ENCODE peak calls at places on chromosome 22, in seven cellular contexts. W is stomach, P is HCT116, C is psoas muscle, N is Caco-2, A is heart left ventricle, R is PC-3. E is an unnamed sample. For H3K36me3, the result is how much of the 10 kb centered on the place peaks cover.

GRCh38 chr22:41532908-41533825 is 11.1 kb downstream of the POLR3H start:
- DNase-seq in W (peak), P (no peak), C (peak), N (peak), A (peak), R (peak), E (peak)

GRCh38 chr22:23401111-23401909 is 178.8 kb downstream of the IGLL1 start:
- DNase-seq in W (no peak), P (no peak), C (peak), N (no peak), A (no peak), R (no peak), E (peak)

GRCh38 chr22:44586337-44586990 is 88.4 kb upstream of the RTL6 start:
- DNase-seq in W (no peak), P (no peak), C (peak), N (no peak), A (no peak), R (peak), E (no peak)

GRCh38 chr22:44361391-44362126 is 48.8 kb upstream of the SHISAL1 start:
- DNase-seq in W (no peak), P (no peak), C (peak), N (no peak), A (no peak), R (peak), E (peak)

GRCh38 chr22:19998232-19998951 is 18.2 kb downstream of the ARVCF start:
- DNase-seq in W (no peak), P (no peak), C (peak), N (no peak), A (no peak), R (no peak), E (no peak)

GRCh38 chr22:47474895-47475294 is 712.4 kb downstream of the TBC1D22A start:
- DNase-seq in W (no peak), P (no peak), C (no peak), N (no peak), A (no peak), R (no peak), E (no peak)

GRCh38 chr22:36365020-36365411 is 22.8 kb downstream of the MYH9 start:
- DNase-seq in W (peak), P (peak), C (peak), N (peak), A (peak), R (peak), E (peak)

GRCh38 chr22:39712938-39713525 is 142.5 kb downstream of the CACNA1I start:
- DNase-seq in W (no peak), P (no peak), C (no peak), N (no peak), A (no peak), R (no peak), E (no peak)

GRCh38 chr22:24761888-24762675 is 12.4 kb downstream of the PIWIL3 start:
- DNase-seq in W (peak), P (no peak), C (no peak), N (no peak), A (no peak), R (no peak), E (peak)

GRCh38 chr22:46578824-46579561 is 41.2 kb upstream of the GRAMD4 start:
- DNase-seq in W (peak), P (no peak), C (peak), N (peak), A (peak), R (no peak), E (no peak)

GRCh38 chr22:44100411-44100810 is 76.3 kb downstream of the PARVB start:
- DNase-seq in W (no peak), P (no peak), C (peak), N (no peak), A (no peak), R (no peak), E (no peak)

GRCh38 chr22:19722175-19722914 is 994 bp upstream of the GP1BB start:
- DNase-seq in W (no peak), P (no peak), C (no peak), N (no peak), A (peak), R (no peak), E (no peak)

GRCh38 chr22:40177738-40178416 is at the start of gene TNRC6B:
- DNase-seq in W (peak), P (peak), C (peak), N (peak), A (peak), R (peak), E (peak)

GRCh38 chr22:41447435-41448188 is 1.0 kb upstream of the TOB2 start:
- DNase-seq in W (peak), P (no peak), C (peak), N (peak), A (peak), R (peak), E (peak)

GRCh38 chr22:17783317-17783716 is 9.0 kb upstream of the BID start:
- DNase-seq in W (no peak), P (no peak), C (no peak), N (no peak), A (no peak), R (no peak), E (no peak)
- H3K4me3 ChIP-seq in W (no peak), P (no peak), C (no peak), N (no peak), A (no peak), R (no peak), E (no peak)

GRCh38 chr22:29664731-29665130 is 55.1 kb upstream of the CABP7 start:
- DNase-seq in W (no peak), P (no peak), C (no peak), N (no peak), A (no peak), R (no peak), E (no peak)
- H3K36me3 ChIP-seq in W (half or more), P (under half), C (half or more), N (under half), A (half or more), R (under half), E (under half)

DNA sequence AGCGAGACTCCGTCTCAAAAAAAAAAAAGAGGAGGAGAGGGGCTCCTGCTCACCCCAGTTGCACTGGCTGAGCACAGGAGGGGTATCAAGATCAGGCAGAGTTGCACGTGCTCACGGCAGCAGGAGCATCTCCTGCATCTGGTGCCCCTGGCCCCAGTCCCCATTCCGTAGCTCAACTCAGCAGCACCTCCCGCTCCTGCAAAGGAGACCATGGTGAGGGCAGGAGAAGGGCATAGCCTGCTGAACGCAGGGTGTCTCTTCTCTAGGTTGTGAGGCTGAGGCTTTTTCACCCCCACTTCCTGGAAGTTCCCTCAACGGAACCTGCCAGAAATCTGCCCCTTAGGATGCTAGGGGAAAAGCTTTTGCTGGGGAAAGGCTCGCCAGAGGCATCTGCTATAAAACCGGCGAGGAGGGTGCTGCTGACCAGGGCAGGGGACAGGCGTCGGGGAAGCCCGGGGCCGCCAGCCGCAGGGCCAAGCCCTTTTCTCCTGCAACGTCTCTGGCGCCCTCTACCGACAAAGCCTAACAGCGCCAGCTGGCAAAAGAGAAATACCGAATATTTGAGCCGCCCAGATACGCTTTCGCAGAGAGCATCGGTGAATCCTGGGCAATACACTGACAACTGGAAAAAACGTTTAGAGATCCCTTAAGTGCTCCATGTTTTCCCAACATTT is 1.0 kb upstream of the PPP6R2 start:
- DNase-seq in W (peak), P (peak), C (peak), N (peak), A (peak), R (peak), E (peak)
- H3K4me3 ChIP-seq in W (peak), P (peak), C (peak), N (peak), A (peak), R (peak), E (peak)

GRCh38 chr22:21611210-21611977 is 18.4 kb downstream of the YDJC start:
- DNase-seq in W (no peak), P (no peak), C (no peak), N (no peak), A (no peak), R (no peak), E (no peak)

GRCh38 chr22:21602579-21602978 is 27.2 kb downstream of the YDJC start:
- DNase-seq in W (no peak), P (no peak), C (no peak), N (no peak), A (no peak), R (no peak), E (no peak)

GRCh38 chr22:21603973-21604372 is 25.8 kb downstream of the YDJC start:
- DNase-seq in W (no peak), P (no peak), C (no peak), N (no peak), A (no peak), R (no peak), E (no peak)

GRCh38 chr22:21606775-21607174 is 23.0 kb downstream of the YDJC start:
- DNase-seq in W (no peak), P (no peak), C (no peak), N (no peak), A (no peak), R (no peak), E (no peak)

GRCh38 chr22:21605887-21606564 is 23.8 kb downstream of the YDJC start:
- DNase-seq in W (no peak), P (no peak), C (no peak), N (no peak), A (no peak), R (no peak), E (no peak)
- H3K36me3 ChIP-seq in W (under half), P (under half), C (under half), N (under half), A (under half), R (under half), E (under half)

DNA sequence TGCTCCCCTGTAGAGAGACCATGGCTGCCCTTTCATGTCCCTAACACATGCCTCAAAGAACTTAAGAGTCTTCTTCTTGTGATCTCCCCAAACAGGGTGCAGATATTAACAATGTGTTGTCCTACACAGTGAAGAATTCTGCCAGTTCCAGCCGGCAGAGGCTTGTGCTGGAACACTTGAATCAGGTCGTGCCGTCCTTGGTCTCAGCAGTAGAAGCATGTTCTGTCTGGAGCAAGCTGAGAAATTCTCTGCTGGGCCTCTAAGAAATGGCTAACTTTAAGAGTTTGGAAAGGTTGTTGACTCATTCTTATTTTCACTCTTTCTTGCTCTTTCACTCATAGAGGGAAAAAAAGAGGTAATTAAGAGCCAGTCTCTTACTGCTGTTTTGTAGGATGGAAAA is 71.1 kb upstream of the SLC25A18 start:
- DNase-seq in W (no peak), P (no peak), C (no peak), N (no peak), A (no peak), R (no peak), E (no peak)
- H3K4me3 ChIP-seq in W (no peak), P (no peak), C (no peak), N (no peak), A (no peak), R (no peak), E (no peak)

DNA sequence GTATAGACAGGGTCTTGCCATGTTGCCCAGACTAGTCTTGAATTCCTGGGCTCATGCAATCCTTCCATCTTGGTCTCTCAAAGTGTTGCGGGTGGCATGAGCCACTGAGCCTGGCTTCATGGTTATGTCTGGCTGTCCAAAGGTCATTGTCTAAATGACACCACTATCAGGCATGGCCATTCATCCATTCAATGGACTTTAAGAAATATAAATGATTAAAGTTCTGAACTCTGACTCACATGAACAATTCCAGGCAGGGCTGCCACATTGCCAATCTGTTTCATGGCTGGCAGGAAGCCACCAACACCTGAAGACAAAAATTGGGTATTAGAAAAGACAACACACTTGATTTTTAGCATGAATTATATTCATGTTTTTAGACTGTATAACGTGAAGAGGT is 4.1 kb downstream of the RTCB start:
- DNase-seq in W (no peak), P (no peak), C (no peak), N (no peak), A (no peak), R (no peak), E (no peak)
- H3K36me3 ChIP-seq in W (half or more), P (under half), C (half or more), N (under half), A (under half), R (under half), E (under half)

E was measured in bronchial epithelial cell.